ENCODE peak calls at places on chromosomes 11 and 22, in nine cellular contexts. X is uterus, B is tibial nerve, R is endothelial cell of umbilical vein, J is H1, V is spleen, E is IMR-90, U is right lobe of liver, A is transverse colon. K is an unnamed sample. For H3K4me1 and H3K27me3, the result is how much of the 10 kb centered on the place peaks cover.

GRCh38 chr11:23212829-23213228 is 352.6 kb upstream of the CCDC179 start:
- DNase-seq in X (no peak), B (no peak), R (no peak), J (no peak), V (no peak), E (no peak), U (no peak), A (no peak), K (no peak)

GRCh38 chr22:20626811-20627210 is 119.4 kb downstream of the MED15 start:
- DNase-seq in X (no peak), B (no peak), R (no peak), J (no peak), V (no peak), E (no peak), U (no peak), A (no peak), K (no peak)

GRCh38 chr11:30789270-30789669 is 203.1 kb upstream of the MPPED2 start:
- DNase-seq in X (no peak), B (no peak), R (no peak), J (no peak), V (no peak), E (peak), U (no peak), A (no peak), K (no peak)

GRCh38 chr11:61921446-61921845 is 4.1 kb upstream of the RAB3IL1 start:
- DNase-seq in X (no peak), B (no peak), R (no peak), J (no peak), V (no peak), E (no peak), U (no peak), A (no peak), K (no peak)

GRCh38 chr22:20211997-20212753 is 55.9 kb downstream of the RTN4R start:
- DNase-seq in X (peak), B (no peak), R (no peak), J (no peak), V (no peak), E (peak), U (peak), A (peak), K (peak)

GRCh38 chr11:110022548-110022947 is 70.6 kb upstream of the ZC3H12C start:
- DNase-seq in X (no peak), B (no peak), R (no peak), J (no peak), V (no peak), E (peak), U (no peak), A (no peak), K (no peak)

GRCh38 chr22:45305456-45306065 is 4.2 kb upstream of the FAM118A start:
- DNase-seq in X (no peak), B (no peak), R (no peak), J (no peak), V (no peak), E (no peak), U (no peak), A (peak), K (no peak)

GRCh38 chr11:73760066-73760679 is 701 bp downstream of the RAB6A start:
- DNase-seq in X (peak), B (peak), R (peak), J (no peak), V (no peak), E (peak), U (peak), A (peak), K (peak)

GRCh38 chr22:31144223-31144622 is 3.9 kb upstream of the PLA2G3 start:
- DNase-seq in X (no peak), B (no peak), R (no peak), J (no peak), V (no peak), E (peak), U (no peak), A (no peak), K (no peak)

GRCh38 chr11:102012946-102013345 is 34.3 kb upstream of the CFAP300 start:
- DNase-seq in X (no peak), B (no peak), R (no peak), J (no peak), V (no peak), E (no peak), U (no peak), A (no peak), K (no peak)

GRCh38 chr22:25840883-25841282 is 98.9 kb downstream of the MYO18B start:
- DNase-seq in X (no peak), B (no peak), R (no peak), J (no peak), V (peak), E (no peak), U (no peak), A (no peak), K (no peak)

GRCh38 chr11:124429599-124429998 is 4.9 kb upstream of the OR8B4 start:
- DNase-seq in X (no peak), B (no peak), R (no peak), J (no peak), V (no peak), E (no peak), U (no peak), A (no peak), K (no peak)

GRCh38 chr22:39017596-39018365 is 3.1 kb upstream of the APOBEC3D start:
- DNase-seq in X (no peak), B (no peak), R (no peak), J (no peak), V (no peak), E (no peak), U (no peak), A (no peak), K (no peak)

GRCh38 chr11:48036011-48036410 is 55.7 kb downstream of the PTPRJ start:
- DNase-seq in X (no peak), B (no peak), R (no peak), J (no peak), V (peak), E (peak), U (peak), A (no peak), K (no peak)

GRCh38 chr11:69892986-69893555 is 73.9 kb upstream of the FGF3 start:
- DNase-seq in X (no peak), B (no peak), R (no peak), J (no peak), V (peak), E (no peak), U (peak), A (peak), K (no peak)

GRCh38 chr22:30435674-30436126 is 10.1 kb downstream of the MTFP1 start:
- DNase-seq in X (peak), B (no peak), R (peak), J (no peak), V (peak), E (no peak), U (peak), A (peak), K (peak)

GRCh38 chr22:38782402-38783094 is 11.4 kb downstream of the DNAL4 start:
- DNase-seq in X (no peak), B (no peak), R (no peak), J (no peak), V (no peak), E (peak), U (no peak), A (no peak), K (peak)

GRCh38 chr22:38299758-38300157 is 17.5 kb downstream of the CSNK1E start:
- DNase-seq in X (no peak), B (no peak), R (no peak), J (no peak), V (no peak), E (no peak), U (no peak), A (no peak), K (no peak)

GRCh38 chr11:3225826-3226750 is 6.1 kb downstream of the MRGPRE start:
- DNase-seq in X (no peak), B (peak), R (no peak), J (no peak), V (no peak), E (no peak), U (no peak), A (no peak), K (no peak)

GRCh38 chr11:128448487-128448886 is 138.9 kb downstream of the ETS1 start:
- DNase-seq in X (no peak), B (no peak), R (no peak), J (peak), V (no peak), E (peak), U (peak), A (peak), K (no peak)

GRCh38 chr11:16791494-16791961 is 53.1 kb downstream of the C11orf58 start:
- DNase-seq in X (no peak), B (peak), R (peak), J (no peak), V (peak), E (peak), U (no peak), A (no peak), K (peak)

GRCh38 chr11:70481625-70482528 is 83.5 kb downstream of the CTTN start:
- DNase-seq in X (no peak), B (no peak), R (no peak), J (no peak), V (no peak), E (peak), U (peak), A (peak), K (peak)

GRCh38 chr11:122440783-122441701 is 214.5 kb upstream of the UBASH3B start:
- DNase-seq in X (peak), B (peak), R (peak), J (no peak), V (no peak), E (no peak), U (peak), A (peak), K (peak)

GRCh38 chr11:19890308-19890707 is 177.7 kb downstream of the NAV2 start:
- DNase-seq in X (no peak), B (no peak), R (peak), J (no peak), V (no peak), E (peak), U (no peak), A (no peak), K (no peak)

GRCh38 chr22:50445071-50445879 is 29.6 kb downstream of the SBF1 start:
- DNase-seq in X (no peak), B (no peak), R (no peak), J (no peak), V (no peak), E (no peak), U (no peak), A (no peak), K (no peak)
- TF ChIP-seq POLR2A in X (no peak), B (no peak), R (no peak), J (peak), V (no peak), E (no peak), U (no peak), A (no peak), K (no peak)

DNA sequence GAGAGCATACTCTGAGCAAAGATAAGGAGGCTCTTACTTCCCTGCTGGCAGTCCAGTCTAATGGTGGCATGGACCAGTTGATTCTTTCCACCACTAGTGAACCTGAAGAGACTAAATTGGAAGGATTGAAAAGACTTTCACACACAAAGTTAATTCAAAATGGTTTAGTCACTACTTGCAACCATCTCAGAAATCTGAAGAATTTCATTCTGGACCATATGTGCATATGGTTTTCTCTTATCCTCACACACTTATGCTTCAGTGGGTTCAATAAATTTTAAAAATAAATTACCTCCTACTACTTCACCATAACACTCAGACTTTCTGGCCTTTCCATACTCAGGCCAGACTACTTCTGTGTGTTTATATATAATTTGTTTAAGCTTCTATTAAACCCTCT is 44.7 kb downstream of the CADM1 start:
- DNase-seq in X (no peak), B (no peak), R (no peak), J (no peak), V (no peak), E (peak), U (no peak), A (no peak), K (no peak)
- H3K4me1 ChIP-seq in X (under half), B (under half), R (under half), J (under half), V (under half), E (under half), U (under half), A (under half), K (under half)

DNA sequence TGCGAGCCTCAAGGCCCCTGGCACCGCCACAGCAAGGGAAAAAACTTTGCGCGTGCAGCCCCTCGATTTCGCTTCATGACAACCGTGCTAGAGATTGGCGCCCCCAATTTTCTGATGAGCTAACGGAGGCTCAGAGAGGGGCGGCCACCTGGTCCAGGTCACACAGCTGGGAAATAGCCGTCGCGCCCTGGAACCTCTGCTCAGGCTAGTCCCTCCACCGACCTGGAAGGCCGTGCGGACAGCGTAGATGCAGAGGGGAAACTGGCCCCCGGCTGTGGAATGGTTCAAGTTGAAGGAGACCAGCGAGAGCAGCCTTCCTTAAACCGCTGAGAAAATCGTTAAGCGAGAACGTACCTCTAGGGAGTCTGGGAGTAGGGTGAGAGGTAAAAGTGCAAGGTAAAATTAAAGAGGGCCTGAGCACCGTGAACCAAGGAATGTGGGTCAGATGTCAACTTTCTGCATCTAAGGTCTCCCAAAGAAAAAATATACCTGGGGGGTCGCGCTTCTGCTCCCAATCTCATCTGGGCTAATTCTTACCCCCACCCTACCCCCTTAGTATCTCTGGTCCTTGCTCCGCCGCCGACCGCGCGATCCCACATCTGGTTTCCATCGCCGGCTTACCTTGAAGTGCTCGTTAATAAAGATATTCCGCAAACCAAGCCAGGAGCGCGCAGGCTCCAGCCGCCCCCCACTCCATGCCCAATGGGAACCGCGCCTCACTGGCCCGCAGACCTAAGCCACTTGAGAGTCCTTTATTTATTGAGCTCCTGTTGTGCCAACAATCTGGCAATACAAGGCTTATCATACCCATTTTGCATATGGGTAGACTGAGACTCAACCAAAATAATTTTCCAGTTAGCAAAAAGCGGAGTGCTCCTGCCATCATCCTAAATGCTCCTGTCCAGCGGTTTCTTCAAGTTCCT is 1.7 kb upstream of the ALX4 start:
- DNase-seq in X (no peak), B (no peak), R (no peak), J (no peak), V (no peak), E (no peak), U (no peak), A (no peak), K (no peak)
- H3K27me3 ChIP-seq in X (under half), B (half or more), R (half or more), J (half or more), V (half or more), E (half or more), U (under half), A (half or more), K (half or more)

DNA sequence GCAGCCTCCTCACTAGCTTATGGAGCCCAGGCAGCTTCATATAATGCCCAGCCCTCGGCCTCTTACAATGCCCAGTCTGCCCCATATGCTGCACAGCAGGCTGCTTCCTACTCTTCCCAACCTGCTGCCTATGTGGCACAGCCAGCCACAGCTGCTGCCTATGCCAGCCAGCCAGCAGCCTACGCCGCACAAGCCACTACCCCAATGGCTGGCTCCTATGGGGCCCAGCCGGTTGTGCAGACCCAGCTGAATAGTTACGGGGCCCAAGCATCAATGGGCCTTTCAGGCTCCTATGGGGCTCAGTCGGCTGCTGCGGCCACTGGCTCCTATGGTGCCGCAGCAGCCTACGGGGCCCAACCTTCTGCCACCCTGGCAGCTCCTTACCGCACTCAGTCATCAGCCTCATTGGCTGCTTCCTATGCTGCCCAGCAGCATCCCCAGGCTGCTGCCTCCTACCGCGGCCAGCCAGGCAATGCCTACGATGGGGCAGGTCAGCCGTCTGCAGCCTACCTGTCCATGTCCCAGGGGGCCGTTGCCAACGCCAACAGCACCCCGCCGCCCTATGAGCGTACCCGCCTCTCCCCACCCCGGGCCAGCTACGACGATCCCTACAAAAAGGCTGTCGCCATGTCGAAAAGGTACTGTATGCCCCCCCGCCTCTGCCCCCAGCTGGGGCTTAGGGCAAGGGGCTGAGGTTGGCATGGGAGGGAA is 8.8 kb downstream of the RBM14 start:
- DNase-seq in X (no peak), B (no peak), R (no peak), J (no peak), V (no peak), E (no peak), U (no peak), A (no peak), K (no peak)
- TF ChIP-seq POLR2A in X (no peak), B (no peak), R (no peak), J (peak), V (no peak), E (no peak), U (no peak), A (no peak), K (no peak)

GRCh38 chr11:35796542-35796941 is 134.0 kb downstream of the TRIM44 start:
- DNase-seq in X (no peak), B (no peak), R (peak), J (no peak), V (no peak), E (peak), U (no peak), A (no peak), K (no peak)
- H3K4me1 ChIP-seq in X (under half), B (under half), R (under half), J (under half), V (under half), E (under half), U (under half), A (under half), K (under half)

GRCh38 chr22:42287174-42287890 is 16.9 kb upstream of the TCF20 start:
- DNase-seq in X (no peak), B (no peak), R (no peak), J (no peak), V (no peak), E (no peak), U (peak), A (no peak), K (no peak)

GRCh38 chr22:42284643-42285181 is 14.3 kb upstream of the TCF20 start:
- DNase-seq in X (no peak), B (no peak), R (no peak), J (no peak), V (peak), E (no peak), U (no peak), A (no peak), K (peak)

GRCh38 chr22:42286205-42286604 is 15.8 kb upstream of the TCF20 start:
- DNase-seq in X (no peak), B (no peak), R (no peak), J (no peak), V (no peak), E (no peak), U (no peak), A (no peak), K (no peak)

GRCh38 chr22:42284230-42284591 is 13.8 kb upstream of the TCF20 start:
- DNase-seq in X (no peak), B (no peak), R (no peak), J (no peak), V (no peak), E (no peak), U (no peak), A (no peak), K (peak)

DNA sequence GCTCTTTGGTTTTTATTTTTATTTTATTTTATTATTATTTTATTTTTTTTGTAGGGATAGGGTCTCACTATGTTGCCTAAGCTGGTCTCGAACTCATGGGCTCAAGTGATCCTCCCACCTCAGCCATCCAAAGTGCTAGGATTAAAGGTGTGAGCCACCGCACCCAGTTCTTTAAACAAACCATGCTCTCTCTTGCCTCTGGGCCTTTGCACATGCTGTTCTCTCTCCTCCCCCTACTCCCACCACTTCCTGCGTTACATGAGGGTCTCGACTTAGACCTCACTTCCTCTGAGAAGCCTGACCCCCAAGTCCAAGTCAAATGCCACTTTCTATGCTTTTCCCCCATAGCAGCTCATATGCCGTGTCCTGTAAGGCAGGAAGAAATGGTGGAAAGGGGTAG is 15.2 kb upstream of the TCF20 start:
- DNase-seq in X (no peak), B (no peak), R (no peak), J (no peak), V (no peak), E (no peak), U (no peak), A (no peak), K (peak)
- H3K27me3 ChIP-seq in X (under half), B (under half), R (under half), J (under half), V (under half), E (under half), U (under half), A (under half), K (under half)

DNA sequence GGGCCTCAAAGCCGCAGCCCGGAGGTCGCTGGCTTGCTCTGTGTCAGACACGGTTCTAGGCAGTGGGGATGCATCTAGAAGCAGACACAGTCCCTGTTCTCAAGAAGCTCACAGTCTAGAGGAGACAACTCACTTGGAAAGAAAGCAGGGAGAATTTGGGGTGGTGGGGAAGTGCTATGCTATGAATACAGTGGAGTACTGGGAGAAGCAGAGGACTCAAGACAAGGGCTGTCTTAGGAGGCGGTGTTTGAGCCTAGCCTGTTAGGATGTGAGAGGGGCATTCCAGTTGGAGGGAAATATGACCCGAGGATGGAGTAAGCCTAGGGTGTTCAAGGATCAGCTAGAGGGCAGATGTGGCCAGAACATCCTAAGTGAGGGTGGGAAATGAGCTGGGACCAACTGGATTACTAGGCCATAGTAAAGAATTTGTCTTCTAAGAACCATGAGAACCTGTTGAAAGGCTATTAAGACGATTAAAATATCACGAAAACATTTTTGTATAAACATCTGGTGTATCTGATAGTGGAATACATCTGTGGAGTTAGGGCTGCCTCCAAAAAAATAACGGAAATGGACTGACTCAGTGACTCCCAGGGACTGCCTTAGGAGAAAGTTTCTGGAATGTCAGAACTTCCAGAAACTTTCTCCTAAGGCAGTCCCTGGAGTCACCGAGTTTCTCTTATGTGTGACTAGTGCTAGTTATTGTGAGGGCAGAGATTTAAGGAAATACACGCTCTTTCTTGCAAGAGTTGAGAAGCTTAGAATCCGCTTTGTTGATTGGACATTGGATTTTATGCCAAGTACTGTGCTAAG is 1.1 kb upstream of the PITPNB start:
- DNase-seq in X (peak), B (peak), R (peak), J (no peak), V (no peak), E (peak), U (no peak), A (no peak), K (peak)
- TF ChIP-seq POLR2A in X (no peak), B (no peak), R (peak), J (no peak), V (no peak), E (no peak), U (no peak), A (no peak), K (no peak)